ENCODE peak calls at places on chromosomes 2 and 18, in ten cellular contexts. One of them, this sample, is unnamed.

GRCh38 chr2:111667542-111668273 is 216.3 kb downstream of the ANAPC1 start:
- DNase-seq in GM20000: no peak
- DNase-seq in NCI-H510A treated with DMSO at 0.1 percent for 48 hours: no peak
- DNase-seq in pons: no peak
- DNase-seq in HFFc6: peak; percentile 65
- DNase-seq in HTR-8/SVneo: peak; percentile 62
- DNase-seq in nucleus accumbens: no peak
- DNase-seq in activated CD8-positive, alpha-beta memory T cell treated with anti-CD3 and anti-CD28 coated beads for 4 hours: no peak
- DNase-seq in activated T-cell treated with anti-CD3 and anti-CD28 coated beads for 48 hours: no peak
- DNase-seq in NCI-H1092 treated with DMSO at 0.1 percent for 48 hours: no peak
- DNase-seq in this sample: no peak

GRCh38 chr2:149761611-149762010 is 174.0 kb upstream of the MMADHC start:
- DNase-seq in GM20000: no peak
- DNase-seq in NCI-H510A treated with DMSO at 0.1 percent for 48 hours: no peak
- DNase-seq in pons: no peak
- DNase-seq in HFFc6: no peak
- DNase-seq in HTR-8/SVneo: no peak
- DNase-seq in nucleus accumbens: no peak
- DNase-seq in activated CD8-positive, alpha-beta memory T cell treated with anti-CD3 and anti-CD28 coated beads for 4 hours: no peak
- DNase-seq in activated T-cell treated with anti-CD3 and anti-CD28 coated beads for 48 hours: no peak
- DNase-seq in NCI-H1092 treated with DMSO at 0.1 percent for 48 hours: no peak
- DNase-seq in this sample: no peak

GRCh38 chr2:26870585-26871095 is 22.7 kb downstream of the DPYSL5 start:
- DNase-seq in GM20000: no peak
- DNase-seq in NCI-H510A treated with DMSO at 0.1 percent for 48 hours: no peak
- DNase-seq in pons: no peak
- DNase-seq in HFFc6: no peak
- DNase-seq in HTR-8/SVneo: no peak
- DNase-seq in nucleus accumbens: no peak
- DNase-seq in activated CD8-positive, alpha-beta memory T cell treated with anti-CD3 and anti-CD28 coated beads for 4 hours: no peak
- DNase-seq in activated T-cell treated with anti-CD3 and anti-CD28 coated beads for 48 hours: no peak
- DNase-seq in NCI-H1092 treated with DMSO at 0.1 percent for 48 hours: no peak
- DNase-seq in this sample: no peak

GRCh38 chr2:149365826-149366583 is 35.6 kb downstream of the LYPD6 start:
- DNase-seq in GM20000: no peak
- DNase-seq in NCI-H510A treated with DMSO at 0.1 percent for 48 hours: peak; percentile 69
- DNase-seq in pons: no peak
- DNase-seq in HFFc6: peak; percentile 25
- DNase-seq in HTR-8/SVneo: peak; percentile 15
- DNase-seq in nucleus accumbens: no peak
- DNase-seq in activated CD8-positive, alpha-beta memory T cell treated with anti-CD3 and anti-CD28 coated beads for 4 hours: no peak
- DNase-seq in activated T-cell treated with anti-CD3 and anti-CD28 coated beads for 48 hours: no peak
- DNase-seq in NCI-H1092 treated with DMSO at 0.1 percent for 48 hours: peak; percentile 82
- DNase-seq in this sample: no peak

GRCh38 chr18:35522130-35522959 is 24.6 kb upstream of the INO80C start:
- DNase-seq in GM20000: no peak
- DNase-seq in NCI-H510A treated with DMSO at 0.1 percent for 48 hours: peak; percentile 95
- DNase-seq in pons: no peak
- DNase-seq in HFFc6: no peak
- DNase-seq in HTR-8/SVneo: no peak
- DNase-seq in nucleus accumbens: no peak
- DNase-seq in activated CD8-positive, alpha-beta memory T cell treated with anti-CD3 and anti-CD28 coated beads for 4 hours: no peak
- DNase-seq in activated T-cell treated with anti-CD3 and anti-CD28 coated beads for 48 hours: no peak
- DNase-seq in NCI-H1092 treated with DMSO at 0.1 percent for 48 hours: no peak
- DNase-seq in this sample: no peak

GRCh38 chr2:172350844-172351480 is 76.4 kb upstream of the ITGA6 start:
- DNase-seq in GM20000: no peak
- DNase-seq in NCI-H510A treated with DMSO at 0.1 percent for 48 hours: no peak
- DNase-seq in pons: peak; percentile 48
- DNase-seq in HFFc6: no peak
- DNase-seq in HTR-8/SVneo: no peak
- DNase-seq in nucleus accumbens: peak; percentile 12
- DNase-seq in activated CD8-positive, alpha-beta memory T cell treated with anti-CD3 and anti-CD28 coated beads for 4 hours: no peak
- DNase-seq in activated T-cell treated with anti-CD3 and anti-CD28 coated beads for 48 hours: no peak
- DNase-seq in NCI-H1092 treated with DMSO at 0.1 percent for 48 hours: no peak
- DNase-seq in this sample: no peak

GRCh38 chr2:98405301-98405700 is 39.4 kb upstream of the INPP4A start:
- DNase-seq in GM20000: no peak
- DNase-seq in NCI-H510A treated with DMSO at 0.1 percent for 48 hours: no peak
- DNase-seq in pons: no peak
- DNase-seq in HFFc6: no peak
- DNase-seq in HTR-8/SVneo: no peak
- DNase-seq in nucleus accumbens: no peak
- DNase-seq in activated CD8-positive, alpha-beta memory T cell treated with anti-CD3 and anti-CD28 coated beads for 4 hours: no peak
- DNase-seq in activated T-cell treated with anti-CD3 and anti-CD28 coated beads for 48 hours: no peak
- DNase-seq in NCI-H1092 treated with DMSO at 0.1 percent for 48 hours: no peak
- DNase-seq in this sample: no peak

GRCh38 chr2:240933048-240933965 is 27.2 kb downstream of the CROCC2 start:
- DNase-seq in GM20000: no peak
- DNase-seq in NCI-H510A treated with DMSO at 0.1 percent for 48 hours: no peak
- DNase-seq in pons: no peak
- DNase-seq in HFFc6: no peak
- DNase-seq in HTR-8/SVneo: no peak
- DNase-seq in nucleus accumbens: no peak
- DNase-seq in activated CD8-positive, alpha-beta memory T cell treated with anti-CD3 and anti-CD28 coated beads for 4 hours: no peak
- DNase-seq in activated T-cell treated with anti-CD3 and anti-CD28 coated beads for 48 hours: no peak
- DNase-seq in NCI-H1092 treated with DMSO at 0.1 percent for 48 hours: no peak
- DNase-seq in this sample: no peak

GRCh38 chr2:158936978-158937377 is 31.5 kb upstream of the TANC1 start:
- DNase-seq in GM20000: no peak
- DNase-seq in NCI-H510A treated with DMSO at 0.1 percent for 48 hours: no peak
- DNase-seq in pons: no peak
- DNase-seq in HFFc6: peak; percentile 84
- DNase-seq in HTR-8/SVneo: peak; percentile 75
- DNase-seq in nucleus accumbens: no peak
- DNase-seq in activated CD8-positive, alpha-beta memory T cell treated with anti-CD3 and anti-CD28 coated beads for 4 hours: no peak
- DNase-seq in activated T-cell treated with anti-CD3 and anti-CD28 coated beads for 48 hours: no peak
- DNase-seq in NCI-H1092 treated with DMSO at 0.1 percent for 48 hours: no peak
- DNase-seq in this sample: no peak

GRCh38 chr2:181231886-181232644 is 225.1 kb upstream of the ITGA4 start:
- DNase-seq in GM20000: no peak
- DNase-seq in NCI-H510A treated with DMSO at 0.1 percent for 48 hours: no peak
- DNase-seq in pons: peak; percentile 7
- DNase-seq in HFFc6: peak; percentile 20
- DNase-seq in HTR-8/SVneo: no peak
- DNase-seq in nucleus accumbens: no peak
- DNase-seq in activated CD8-positive, alpha-beta memory T cell treated with anti-CD3 and anti-CD28 coated beads for 4 hours: no peak
- DNase-seq in activated T-cell treated with anti-CD3 and anti-CD28 coated beads for 48 hours: no peak
- DNase-seq in NCI-H1092 treated with DMSO at 0.1 percent for 48 hours: no peak
- DNase-seq in this sample: no peak

GRCh38 chr2:21812766-21813165 is 689.0 kb downstream of the TDRD15 start:
- DNase-seq in GM20000: no peak
- DNase-seq in NCI-H510A treated with DMSO at 0.1 percent for 48 hours: no peak
- DNase-seq in pons: no peak
- DNase-seq in HFFc6: no peak
- DNase-seq in HTR-8/SVneo: no peak
- DNase-seq in nucleus accumbens: no peak
- DNase-seq in activated CD8-positive, alpha-beta memory T cell treated with anti-CD3 and anti-CD28 coated beads for 4 hours: no peak
- DNase-seq in activated T-cell treated with anti-CD3 and anti-CD28 coated beads for 48 hours: no peak
- DNase-seq in NCI-H1092 treated with DMSO at 0.1 percent for 48 hours: no peak
- DNase-seq in this sample: no peak

GRCh38 chr2:144946263-144946662 is 426.3 kb upstream of the ZEB2 start:
- DNase-seq in GM20000: no peak
- DNase-seq in NCI-H510A treated with DMSO at 0.1 percent for 48 hours: peak; percentile 35
- DNase-seq in pons: no peak
- DNase-seq in HFFc6: no peak
- DNase-seq in HTR-8/SVneo: no peak
- DNase-seq in nucleus accumbens: no peak
- DNase-seq in activated CD8-positive, alpha-beta memory T cell treated with anti-CD3 and anti-CD28 coated beads for 4 hours: no peak
- DNase-seq in activated T-cell treated with anti-CD3 and anti-CD28 coated beads for 48 hours: no peak
- DNase-seq in NCI-H1092 treated with DMSO at 0.1 percent for 48 hours: no peak
- DNase-seq in this sample: no peak

GRCh38 chr2:8872821-8873432 is 35.5 kb upstream of the KIDINS220 start:
- DNase-seq in GM20000: peak; percentile 55
- DNase-seq in NCI-H510A treated with DMSO at 0.1 percent for 48 hours: peak; percentile 44
- DNase-seq in pons: peak; percentile 79
- DNase-seq in HFFc6: peak; percentile 50
- DNase-seq in HTR-8/SVneo: peak; percentile 56
- DNase-seq in nucleus accumbens: no peak
- DNase-seq in activated CD8-positive, alpha-beta memory T cell treated with anti-CD3 and anti-CD28 coated beads for 4 hours: no peak
- DNase-seq in activated T-cell treated with anti-CD3 and anti-CD28 coated beads for 48 hours: no peak
- DNase-seq in NCI-H1092 treated with DMSO at 0.1 percent for 48 hours: peak; percentile 30
- DNase-seq in this sample: peak; percentile 41

GRCh38 chr2:174048238-174048637 is 83.1 kb upstream of the SP3 start:
- DNase-seq in GM20000: peak; percentile 64
- DNase-seq in NCI-H510A treated with DMSO at 0.1 percent for 48 hours: no peak
- DNase-seq in pons: no peak
- DNase-seq in HFFc6: no peak
- DNase-seq in HTR-8/SVneo: no peak
- DNase-seq in nucleus accumbens: no peak
- DNase-seq in activated CD8-positive, alpha-beta memory T cell treated with anti-CD3 and anti-CD28 coated beads for 4 hours: no peak
- DNase-seq in activated T-cell treated with anti-CD3 and anti-CD28 coated beads for 48 hours: no peak
- DNase-seq in NCI-H1092 treated with DMSO at 0.1 percent for 48 hours: no peak
- DNase-seq in this sample: no peak

GRCh38 chr18:73594749-73595148 is 552.9 kb downstream of the FBXO15 start:
- DNase-seq in GM20000: no peak
- DNase-seq in NCI-H510A treated with DMSO at 0.1 percent for 48 hours: no peak
- DNase-seq in pons: no peak
- DNase-seq in HFFc6: no peak
- DNase-seq in HTR-8/SVneo: no peak
- DNase-seq in nucleus accumbens: no peak
- DNase-seq in activated CD8-positive, alpha-beta memory T cell treated with anti-CD3 and anti-CD28 coated beads for 4 hours: no peak
- DNase-seq in activated T-cell treated with anti-CD3 and anti-CD28 coated beads for 48 hours: no peak
- DNase-seq in NCI-H1092 treated with DMSO at 0.1 percent for 48 hours: no peak
- DNase-seq in this sample: no peak

GRCh38 chr18:78722391-78722790 is 257.2 kb upstream of the SALL3 start:
- DNase-seq in GM20000: no peak
- DNase-seq in NCI-H510A treated with DMSO at 0.1 percent for 48 hours: peak; percentile 52
- DNase-seq in pons: peak; percentile 86
- DNase-seq in HFFc6: no peak
- DNase-seq in HTR-8/SVneo: no peak
- DNase-seq in nucleus accumbens: peak; percentile 17
- DNase-seq in activated CD8-positive, alpha-beta memory T cell treated with anti-CD3 and anti-CD28 coated beads for 4 hours: no peak
- DNase-seq in activated T-cell treated with anti-CD3 and anti-CD28 coated beads for 48 hours: no peak
- DNase-seq in NCI-H1092 treated with DMSO at 0.1 percent for 48 hours: peak; percentile 93
- DNase-seq in this sample: no peak

GRCh38 chr2:38178556-38179419 is 102.8 kb upstream of the CYP1B1 start:
- DNase-seq in GM20000: peak; percentile 40
- DNase-seq in NCI-H510A treated with DMSO at 0.1 percent for 48 hours: no peak
- DNase-seq in pons: peak; percentile 79
- DNase-seq in HFFc6: peak; percentile 79
- DNase-seq in HTR-8/SVneo: peak; percentile 27
- DNase-seq in nucleus accumbens: no peak
- DNase-seq in activated CD8-positive, alpha-beta memory T cell treated with anti-CD3 and anti-CD28 coated beads for 4 hours: no peak
- DNase-seq in activated T-cell treated with anti-CD3 and anti-CD28 coated beads for 48 hours: no peak
- DNase-seq in NCI-H1092 treated with DMSO at 0.1 percent for 48 hours: no peak
- DNase-seq in this sample: no peak

GRCh38 chr2:237904806-237905599 is 45.6 kb downstream of the RAMP1 start:
- DNase-seq in GM20000: no peak
- DNase-seq in NCI-H510A treated with DMSO at 0.1 percent for 48 hours: peak; percentile 22
- DNase-seq in pons: peak; percentile 77
- DNase-seq in HFFc6: peak; percentile 59
- DNase-seq in HTR-8/SVneo: no peak
- DNase-seq in nucleus accumbens: no peak
- DNase-seq in activated CD8-positive, alpha-beta memory T cell treated with anti-CD3 and anti-CD28 coated beads for 4 hours: no peak
- DNase-seq in activated T-cell treated with anti-CD3 and anti-CD28 coated beads for 48 hours: no peak
- DNase-seq in NCI-H1092 treated with DMSO at 0.1 percent for 48 hours: no peak
- DNase-seq in this sample: no peak

GRCh38 chr2:47276061-47276460 is 121.0 kb upstream of the STPG4 start:
- DNase-seq in GM20000: no peak
- DNase-seq in NCI-H510A treated with DMSO at 0.1 percent for 48 hours: no peak
- DNase-seq in pons: no peak
- DNase-seq in HFFc6: no peak
- DNase-seq in HTR-8/SVneo: no peak
- DNase-seq in nucleus accumbens: no peak
- DNase-seq in activated CD8-positive, alpha-beta memory T cell treated with anti-CD3 and anti-CD28 coated beads for 4 hours: no peak
- DNase-seq in activated T-cell treated with anti-CD3 and anti-CD28 coated beads for 48 hours: no peak
- DNase-seq in NCI-H1092 treated with DMSO at 0.1 percent for 48 hours: no peak
- DNase-seq in this sample: no peak

GRCh38 chr2:60468390-60469085 is 84.9 kb downstream of the BCL11A start:
- DNase-seq in GM20000: no peak
- DNase-seq in NCI-H510A treated with DMSO at 0.1 percent for 48 hours: peak; percentile 5
- DNase-seq in pons: no peak
- DNase-seq in HFFc6: peak; percentile 37
- DNase-seq in HTR-8/SVneo: peak; percentile 27
- DNase-seq in nucleus accumbens: no peak
- DNase-seq in activated CD8-positive, alpha-beta memory T cell treated with anti-CD3 and anti-CD28 coated beads for 4 hours: no peak
- DNase-seq in activated T-cell treated with anti-CD3 and anti-CD28 coated beads for 48 hours: no peak
- DNase-seq in NCI-H1092 treated with DMSO at 0.1 percent for 48 hours: no peak
- DNase-seq in this sample: no peak

GRCh38 chr2:67290451-67290991 is 106.6 kb upstream of the ETAA1 start:
- DNase-seq in GM20000: no peak
- DNase-seq in NCI-H510A treated with DMSO at 0.1 percent for 48 hours: no peak
- DNase-seq in pons: no peak
- DNase-seq in HFFc6: peak; percentile 90
- DNase-seq in HTR-8/SVneo: peak; percentile 12
- DNase-seq in nucleus accumbens: no peak
- DNase-seq in activated CD8-positive, alpha-beta memory T cell treated with anti-CD3 and anti-CD28 coated beads for 4 hours: no peak
- DNase-seq in activated T-cell treated with anti-CD3 and anti-CD28 coated beads for 48 hours: no peak
- DNase-seq in NCI-H1092 treated with DMSO at 0.1 percent for 48 hours: no peak
- DNase-seq in this sample: no peak

GRCh38 chr2:208399201-208399600 is 7.4 kb upstream of the PTH2R start:
- DNase-seq in GM20000: no peak
- DNase-seq in NCI-H510A treated with DMSO at 0.1 percent for 48 hours: no peak
- DNase-seq in pons: no peak
- DNase-seq in HFFc6: no peak
- DNase-seq in HTR-8/SVneo: no peak
- DNase-seq in nucleus accumbens: no peak
- DNase-seq in activated CD8-positive, alpha-beta memory T cell treated with anti-CD3 and anti-CD28 coated beads for 4 hours: no peak
- DNase-seq in activated T-cell treated with anti-CD3 and anti-CD28 coated beads for 48 hours: no peak
- DNase-seq in NCI-H1092 treated with DMSO at 0.1 percent for 48 hours: no peak
- DNase-seq in this sample: no peak

GRCh38 chr18:22300665-22301636 is 116.8 kb downstream of the CTAGE1 start:
- DNase-seq in GM20000: no peak
- DNase-seq in NCI-H510A treated with DMSO at 0.1 percent for 48 hours: no peak
- DNase-seq in pons: no peak
- DNase-seq in HFFc6: no peak
- DNase-seq in HTR-8/SVneo: no peak
- DNase-seq in nucleus accumbens: no peak
- DNase-seq in activated CD8-positive, alpha-beta memory T cell treated with anti-CD3 and anti-CD28 coated beads for 4 hours: no peak
- DNase-seq in activated T-cell treated with anti-CD3 and anti-CD28 coated beads for 48 hours: no peak
- DNase-seq in NCI-H1092 treated with DMSO at 0.1 percent for 48 hours: no peak
- DNase-seq in this sample: no peak

GRCh38 chr2:17843457-17843856 is 27.2 kb downstream of the MSGN1 start:
- DNase-seq in GM20000: no peak
- DNase-seq in NCI-H510A treated with DMSO at 0.1 percent for 48 hours: no peak
- DNase-seq in pons: no peak
- DNase-seq in HFFc6: no peak
- DNase-seq in HTR-8/SVneo: no peak
- DNase-seq in nucleus accumbens: no peak
- DNase-seq in activated CD8-positive, alpha-beta memory T cell treated with anti-CD3 and anti-CD28 coated beads for 4 hours: no peak
- DNase-seq in activated T-cell treated with anti-CD3 and anti-CD28 coated beads for 48 hours: no peak
- DNase-seq in NCI-H1092 treated with DMSO at 0.1 percent for 48 hours: no peak
- DNase-seq in this sample: no peak

GRCh38 chr2:173935305-173935704 is 29.9 kb downstream of the SP3 start:
- DNase-seq in GM20000: no peak
- DNase-seq in NCI-H510A treated with DMSO at 0.1 percent for 48 hours: no peak
- DNase-seq in pons: no peak
- DNase-seq in HFFc6: no peak
- DNase-seq in HTR-8/SVneo: no peak
- DNase-seq in nucleus accumbens: no peak
- DNase-seq in activated CD8-positive, alpha-beta memory T cell treated with anti-CD3 and anti-CD28 coated beads for 4 hours: no peak
- DNase-seq in activated T-cell treated with anti-CD3 and anti-CD28 coated beads for 48 hours: no peak
- DNase-seq in NCI-H1092 treated with DMSO at 0.1 percent for 48 hours: no peak
- DNase-seq in this sample: no peak

GRCh38 chr2:80238692-80239469 is 65.7 kb downstream of the LRRTM1 start:
- DNase-seq in GM20000: peak; percentile 10
- DNase-seq in NCI-H510A treated with DMSO at 0.1 percent for 48 hours: no peak
- DNase-seq in pons: peak; percentile 46
- DNase-seq in HFFc6: peak; percentile 33
- DNase-seq in HTR-8/SVneo: no peak
- DNase-seq in nucleus accumbens: no peak
- DNase-seq in activated CD8-positive, alpha-beta memory T cell treated with anti-CD3 and anti-CD28 coated beads for 4 hours: no peak
- DNase-seq in activated T-cell treated with anti-CD3 and anti-CD28 coated beads for 48 hours: no peak
- DNase-seq in NCI-H1092 treated with DMSO at 0.1 percent for 48 hours: no peak
- DNase-seq in this sample: no peak

GRCh38 chr2:239735131-239735828 is 289.9 kb downstream of the NDUFA10 start:
- DNase-seq in GM20000: no peak
- DNase-seq in NCI-H510A treated with DMSO at 0.1 percent for 48 hours: no peak
- DNase-seq in pons: peak; percentile 45
- DNase-seq in HFFc6: no peak
- DNase-seq in HTR-8/SVneo: no peak
- DNase-seq in nucleus accumbens: peak; percentile 43
- DNase-seq in activated CD8-positive, alpha-beta memory T cell treated with anti-CD3 and anti-CD28 coated beads for 4 hours: no peak
- DNase-seq in activated T-cell treated with anti-CD3 and anti-CD28 coated beads for 48 hours: no peak
- DNase-seq in NCI-H1092 treated with DMSO at 0.1 percent for 48 hours: peak; percentile 52
- DNase-seq in this sample: no peak

GRCh38 chr2:217412721-217413120 is 552.9 kb upstream of the TNP1 start:
- DNase-seq in GM20000: no peak
- DNase-seq in NCI-H510A treated with DMSO at 0.1 percent for 48 hours: no peak
- DNase-seq in pons: no peak
- DNase-seq in HFFc6: peak; percentile 37
- DNase-seq in HTR-8/SVneo: no peak
- DNase-seq in nucleus accumbens: no peak
- DNase-seq in activated CD8-positive, alpha-beta memory T cell treated with anti-CD3 and anti-CD28 coated beads for 4 hours: no peak
- DNase-seq in activated T-cell treated with anti-CD3 and anti-CD28 coated beads for 48 hours: no peak
- DNase-seq in NCI-H1092 treated with DMSO at 0.1 percent for 48 hours: no peak
- DNase-seq in this sample: no peak

This sample was measured in NCI-H1930.